ENCODE peak calls at places on chromosomes 4 and X, in six cellular contexts. T, I, Z, G, J and F are unnamed samples.
A peak's percentile ranks its signal among the peaks of the same experiment; 100 is the strongest.

GRCh38 chr4:56990109-56990508 is 11.4 kb downstream of the POLR2B start:
- DNase-seq in T (no peak), I (no peak), Z (peak; percentile 64), G (no peak), J (no peak), F (no peak)

GRCh38 chr4:4985844-4986243 is 33.4 kb downstream of the CYTL1 start:
- DNase-seq in T (no peak), I (no peak), Z (no peak), G (no peak), J (no peak), F (no peak)

GRCh38 chr4:3856604-3857204 is 90.5 kb downstream of the ADRA2C start:
- DNase-seq in T (no peak), I (no peak), Z (no peak), G (no peak), J (no peak), F (no peak)

GRCh38 chr4:84032372-84032771 is 466.7 kb downstream of the NKX6-1 start:
- DNase-seq in T (no peak), I (no peak), Z (no peak), G (no peak), J (no peak), F (no peak)

GRCh38 chr4:181854142-181854541 is 389.1 kb upstream of the TENM3 start:
- DNase-seq in T (no peak), I (no peak), Z (no peak), G (no peak), J (no peak), F (no peak)

GRCh38 chr4:183333983-183334382 is 11.8 kb upstream of the CLDN24 start:
- DNase-seq in T (no peak), I (no peak), Z (no peak), G (no peak), J (no peak), F (no peak)

GRCh38 chr4:52911684-52912294 is 49.7 kb downstream of the RASL11B start:
- DNase-seq in T (peak; percentile 29), I (peak; percentile 73), Z (peak; percentile 83), G (peak; percentile 52), J (peak; percentile 14), F (peak; percentile 95)

GRCh38 chrX:40402771-40403533 is 177.8 kb upstream of the ATP6AP2 start:
- DNase-seq in T (no peak), I (peak; percentile 37), Z (peak; percentile 65), G (no peak), J (no peak), F (no peak)

GRCh38 chrX:13607356-13607995 is 38.1 kb downstream of the EGFL6 start:
- DNase-seq in T (no peak), I (no peak), Z (no peak), G (no peak), J (no peak), F (no peak)

GRCh38 chrX:129239371-129239770 is 283.9 kb downstream of the SMARCA1 start:
- DNase-seq in T (no peak), I (no peak), Z (peak; percentile 1), G (no peak), J (no peak), F (no peak)

GRCh38 chr4:185369729-185370128 is 26.0 kb downstream of the LRP2BP start:
- DNase-seq in T (no peak), I (no peak), Z (peak; percentile 13), G (no peak), J (no peak), F (no peak)

GRCh38 chr4:54473077-54473545 is 184.6 kb upstream of the KIT start:
- DNase-seq in T (no peak), I (no peak), Z (no peak), G (no peak), J (no peak), F (no peak)

GRCh38 chr4:96194993-96195392 is 355.1 kb downstream of the PDHA2 start:
- DNase-seq in T (no peak), I (no peak), Z (no peak), G (no peak), J (no peak), F (no peak)

GRCh38 chr4:15893967-15894366 is 44.6 kb downstream of the FGFBP1 start:
- DNase-seq in T (no peak), I (no peak), Z (peak; percentile 95), G (no peak), J (no peak), F (no peak)

GRCh38 chrX:10634681-10635161 is 14.3 kb upstream of the MID1 start:
- DNase-seq in T (no peak), I (no peak), Z (peak; percentile 59), G (no peak), J (no peak), F (no peak)

GRCh38 chr4:175935016-175935661 is 123.1 kb upstream of the GPM6A start:
- DNase-seq in T (no peak), I (no peak), Z (no peak), G (no peak), J (no peak), F (no peak)

GRCh38 chr4:145796338-145796737 is 116.4 kb downstream of the C4orf51 start:
- DNase-seq in T (no peak), I (no peak), Z (no peak), G (no peak), J (no peak), F (no peak)

GRCh38 chr4:150817017-150817416 is 198.1 kb downstream of the LRBA start:
- DNase-seq in T (no peak), I (no peak), Z (no peak), G (no peak), J (no peak), F (no peak)